ENCODE peak calls at places on chromosomes 13 and 19, in nine cellular contexts. V, R, W, T, G, J, Z, Q and M are unnamed samples.

GRCh38 chr19:30253581-30253996 is 118.6 kb upstream of the ZNF536 start:
- DNase-seq in V (no peak), R (no peak), W (no peak), T (peak), G (no peak), J (no peak), Z (no peak), Q (no peak), M (no peak)

GRCh38 chr13:32911506-32911905 is 104.7 kb upstream of the KL start:
- DNase-seq in V (peak), R (no peak), W (no peak), T (peak), G (peak), J (no peak), Z (no peak), Q (peak), M (no peak)

GRCh38 chr13:36275190-36276002 is 22.2 kb downstream of the CCDC169 start:
- DNase-seq in V (peak), R (no peak), W (no peak), T (peak), G (peak), J (no peak), Z (no peak), Q (peak), M (no peak)

GRCh38 chr13:113820813-113821651 is 42.8 kb downstream of the GAS6 start:
- DNase-seq in V (no peak), R (peak), W (peak), T (no peak), G (no peak), J (no peak), Z (peak), Q (peak), M (peak)

GRCh38 chr13:114034481-114034891 is 60.6 kb upstream of the C13orf46 start:
- DNase-seq in V (no peak), R (no peak), W (no peak), T (no peak), G (no peak), J (no peak), Z (no peak), Q (no peak), M (no peak)

GRCh38 chr19:17579523-17580244 is 24.2 kb downstream of the COLGALT1 start:
- DNase-seq in V (peak), R (no peak), W (peak), T (peak), G (peak), J (peak), Z (no peak), Q (peak), M (peak)

GRCh38 chr13:94706854-94707399 is 5.4 kb downstream of the SOX21 start:
- DNase-seq in V (peak), R (no peak), W (no peak), T (no peak), G (no peak), J (no peak), Z (no peak), Q (no peak), M (no peak)

GRCh38 chr13:76886292-76887061 is at the start of gene KCTD12:
- DNase-seq in V (peak), R (peak), W (peak), T (peak), G (peak), J (peak), Z (peak), Q (peak), M (peak)

GRCh38 chr13:51412431-51412830 is 40.4 kb downstream of the INTS6 start:
- DNase-seq in V (no peak), R (no peak), W (no peak), T (no peak), G (no peak), J (no peak), Z (no peak), Q (no peak), M (no peak)

GRCh38 chr13:97142452-97142851 is 79.7 kb upstream of the MBNL2 start:
- DNase-seq in V (peak), R (no peak), W (peak), T (no peak), G (peak), J (no peak), Z (no peak), Q (peak), M (no peak)

GRCh38 chr13:44273216-44273615 is 100.4 kb upstream of the SERP2 start:
- DNase-seq in V (no peak), R (peak), W (no peak), T (no peak), G (no peak), J (no peak), Z (no peak), Q (no peak), M (no peak)

GRCh38 chr13:95573226-95573625 is 20.7 kb downstream of the CLDN10 start:
- DNase-seq in V (no peak), R (no peak), W (no peak), T (no peak), G (no peak), J (no peak), Z (no peak), Q (no peak), M (peak)

GRCh38 chr19:41993612-41994483 is at the start of gene ATP1A3:
- DNase-seq in V (peak), R (no peak), W (no peak), T (peak), G (peak), J (no peak), Z (no peak), Q (peak), M (no peak)

GRCh38 chr19:13882841-13883240 is 5.9 kb downstream of the NANOS3 start:
- DNase-seq in V (no peak), R (no peak), W (no peak), T (no peak), G (no peak), J (no peak), Z (no peak), Q (no peak), M (no peak)

GRCh38 chr13:20401958-20402856 is 123.5 kb downstream of the CRYL1 start:
- DNase-seq in V (no peak), R (peak), W (no peak), T (no peak), G (no peak), J (no peak), Z (no peak), Q (no peak), M (no peak)

GRCh38 chr13:45349438-45349837 is 8.5 kb upstream of the TPT1 start:
- DNase-seq in V (no peak), R (no peak), W (no peak), T (no peak), G (no peak), J (no peak), Z (no peak), Q (no peak), M (no peak)

GRCh38 chr19:45655073-45655472 is 12.9 kb upstream of the GIPR start:
- DNase-seq in V (no peak), R (no peak), W (no peak), T (no peak), G (no peak), J (no peak), Z (no peak), Q (no peak), M (no peak)

GRCh38 chr13:43426355-43426754 is 360.4 kb downstream of the ENOX1 start:
- DNase-seq in V (no peak), R (no peak), W (no peak), T (no peak), G (no peak), J (no peak), Z (no peak), Q (no peak), M (no peak)

GRCh38 chr13:53342623-53343022 is 314.0 kb downstream of the OLFM4 start:
- DNase-seq in V (peak), R (no peak), W (no peak), T (no peak), G (no peak), J (no peak), Z (no peak), Q (no peak), M (no peak)

GRCh38 chr19:41426952-41427646 is at the start of gene B3GNT8:
- DNase-seq in V (peak), R (peak), W (peak), T (peak), G (peak), J (peak), Z (peak), Q (peak), M (peak)

GRCh38 chr13:101346942-101347728 is 69.2 kb downstream of the NALCN start:
- DNase-seq in V (no peak), R (no peak), W (no peak), T (no peak), G (no peak), J (no peak), Z (no peak), Q (peak), M (no peak)

GRCh38 chr13:106602178-106602577 is 34.2 kb upstream of the ARGLU1 start:
- DNase-seq in V (no peak), R (no peak), W (no peak), T (no peak), G (no peak), J (no peak), Z (no peak), Q (no peak), M (no peak)

GRCh38 chr19:16293133-16294085 is 31.2 kb upstream of the KLF2 start:
- DNase-seq in V (no peak), R (peak), W (peak), T (no peak), G (no peak), J (peak), Z (peak), Q (peak), M (no peak)
- H3K4me3 ChIP-seq in V (no peak), R (peak), W (peak), T (no peak), G (no peak), J (peak), Z (peak), Q (peak), M (no peak)

GRCh38 chr19:10288662-10289166 is 1.0 kb upstream of the ICAM5 start:
- DNase-seq in V (peak), R (no peak), W (no peak), T (peak), G (peak), J (peak), Z (no peak), Q (no peak), M (peak)
- H3K27ac ChIP-seq in V (no peak), R (no peak), W (no peak), T (no peak), G (no peak), J (peak), Z (no peak), Q (no peak), M (peak)

GRCh38 chr13:107819071-107819470 is 396.3 kb downstream of the LIG4 start:
- DNase-seq in V (no peak), R (no peak), W (no peak), T (no peak), G (no peak), J (no peak), Z (no peak), Q (no peak), M (no peak)
- TF ChIP-seq CTCF in V (no peak), R (no peak), W (no peak), T (no peak), G (no peak), J (no peak), Z (no peak), Q (no peak), M (no peak)

DNA sequence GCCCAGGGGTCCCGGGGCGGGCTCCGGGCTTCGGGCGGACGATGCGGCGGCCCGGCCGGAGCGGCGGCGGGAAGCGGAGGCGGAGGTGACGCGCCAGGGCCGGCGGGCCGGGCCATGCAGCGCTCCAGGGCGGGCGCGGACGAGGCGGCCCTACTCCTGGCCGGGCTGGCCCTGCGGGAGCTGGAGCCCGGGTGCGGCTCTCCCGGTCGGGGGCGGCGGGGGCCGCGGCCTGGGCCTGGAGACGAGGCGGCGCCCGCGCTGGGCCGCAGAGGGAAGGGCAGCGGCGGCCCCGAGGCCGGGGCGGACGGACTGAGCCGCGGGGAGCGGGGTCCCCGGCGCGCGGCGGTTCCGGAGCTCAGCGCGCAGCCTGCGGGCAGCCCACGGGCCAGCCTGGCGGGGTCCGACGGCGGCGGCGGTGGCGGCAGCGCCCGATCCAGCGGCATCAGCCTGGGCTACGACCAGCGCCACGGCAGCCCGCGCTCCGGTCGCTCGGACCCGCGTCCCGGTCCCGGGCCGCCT is 362 bp downstream of the WTIP start:
- DNase-seq in V (no peak), R (peak), W (peak), T (no peak), G (no peak), J (peak), Z (peak), Q (no peak), M (no peak)
- H3K4me3 ChIP-seq in V (peak), R (peak), W (peak), T (peak), G (peak), J (peak), Z (peak), Q (peak), M (peak)

DNA sequence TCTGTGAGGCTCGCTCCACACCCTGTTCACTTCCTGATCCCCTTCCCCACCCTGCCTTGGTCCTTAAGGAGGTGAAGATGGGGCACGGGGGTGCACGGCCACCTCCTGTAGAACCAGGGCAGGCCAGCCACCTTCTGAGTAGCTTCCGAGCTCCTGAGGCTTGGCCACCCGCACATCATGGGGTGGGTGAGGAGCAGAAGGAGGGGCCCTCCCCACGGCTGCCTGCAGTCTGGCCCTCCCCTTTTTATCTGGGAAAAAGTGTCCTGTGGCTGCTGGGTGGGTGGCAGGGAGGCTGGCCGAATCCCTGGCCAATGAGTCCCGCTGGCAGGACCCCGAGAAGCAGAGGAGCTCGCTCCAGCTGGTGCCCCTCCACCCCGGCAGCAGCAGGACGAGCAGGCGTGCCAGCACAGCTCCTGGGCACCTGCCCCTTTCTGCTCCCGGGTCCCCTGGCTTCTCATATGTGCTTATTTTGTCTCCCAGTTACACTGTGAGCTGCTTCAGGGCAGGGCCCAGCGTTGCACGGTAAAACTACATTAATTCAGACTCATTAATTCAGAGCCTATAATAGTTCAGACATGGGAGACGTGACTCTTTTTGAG is 135.0 kb downstream of the KDM4B start:
- DNase-seq in V (no peak), R (no peak), W (no peak), T (no peak), G (no peak), J (no peak), Z (no peak), Q (no peak), M (no peak)
- H3K27ac ChIP-seq in V (peak), R (peak), W (peak), T (peak), G (peak), J (no peak), Z (peak), Q (no peak), M (no peak)